ENCODE peak calls at places on chromosomes 6 and 20, in four cellular contexts. W is A549, V is IMR-90, A is GM12878. Z is an unnamed sample.

GRCh38 chr6:72551470-72551869 is 70.4 kb upstream of the KCNQ5 start:
- DNase-seq in W (no peak), V (no peak), A (no peak), Z (no peak)

GRCh38 chr6:27687154-27688013 is 214.5 kb upstream of the ZNF184 start:
- DNase-seq in W (peak; percentile 89), V (peak; percentile 62), A (peak; percentile 67), Z (peak; percentile 97)

GRCh38 chr6:57013501-57013900 is 33.0 kb upstream of the KIAA1586 start:
- DNase-seq in W (no peak), V (peak; percentile 77), A (no peak), Z (no peak)

GRCh38 chr20:59455392-59456341 is 148.7 kb upstream of the PHACTR3 start:
- DNase-seq in W (peak; percentile 33), V (peak; percentile 10), A (no peak), Z (peak; percentile 20)

GRCh38 chr20:57657537-57658446 is 37.6 kb upstream of the ZBP1 start:
- DNase-seq in W (no peak), V (no peak), A (no peak), Z (no peak)

GRCh38 chr6:53109612-53110011 is 39.0 kb downstream of the GCM1 start:
- DNase-seq in W (no peak), V (no peak), A (no peak), Z (no peak)

GRCh38 chr6:150928882-150929281 is 63.4 kb downstream of the MTHFD1L start:
- DNase-seq in W (peak; percentile 7), V (no peak), A (no peak), Z (peak; percentile 35)

GRCh38 chr6:80425089-80425823 is 318.8 kb downstream of the BCKDHB start:
- DNase-seq in W (no peak), V (peak; percentile 99), A (no peak), Z (no peak)

GRCh38 chr6:72720464-72720863 is 98.6 kb downstream of the KCNQ5 start:
- DNase-seq in W (no peak), V (peak; percentile 64), A (no peak), Z (no peak)

GRCh38 chr6:13288969-13289391 is 39.4 kb downstream of the TBC1D7 start:
- DNase-seq in W (no peak), V (no peak), A (no peak), Z (no peak)

GRCh38 chr6:136550045-136550329 is 235 bp downstream of the MAP7 start:
- DNase-seq in W (no peak), V (no peak), A (no peak), Z (peak; percentile 78)

GRCh38 chr6:6559994-6560393 is 28.5 kb upstream of the LY86 start:
- DNase-seq in W (no peak), V (no peak), A (no peak), Z (no peak)

GRCh38 chr6:157989541-157990289 is 8.1 kb downstream of the SYNJ2 start:
- DNase-seq in W (peak; percentile 50), V (peak; percentile 65), A (no peak), Z (peak; percentile 50)

GRCh38 chr6:165308926-165309731 is at the start of gene C6orf118:
- DNase-seq in W (peak; percentile 59), V (peak; percentile 59), A (no peak), Z (no peak)

GRCh38 chr20:2814587-2815051 is at the start of gene C20orf141:
- DNase-seq in W (peak; percentile 82), V (peak; percentile 99), A (no peak), Z (peak; percentile 35)

GRCh38 chr20:15236812-15237211 is 899.4 kb upstream of the FLRT3 start:
- DNase-seq in W (peak; percentile 74), V (peak; percentile 5), A (peak; percentile 38), Z (no peak)

GRCh38 chr20:51712501-51713212 is 55.5 kb downstream of the ATP9A start:
- DNase-seq in W (peak; percentile 66), V (peak; percentile 39), A (no peak), Z (no peak)

GRCh38 chr20:4721719-4722118 is at the start of gene PRND:
- DNase-seq in W (no peak), V (no peak), A (no peak), Z (no peak)

GRCh38 chr6:42644211-42644610 is 78.2 kb downstream of the PRPH2 start:
- DNase-seq in W (no peak), V (no peak), A (no peak), Z (no peak)

GRCh38 chr20:46040902-46041535 is 12.0 kb downstream of the SLC12A5 start:
- DNase-seq in W (peak; percentile 24), V (peak; percentile 26), A (no peak), Z (peak; percentile 75)

GRCh38 chr6:53295176-53295575 is 53.6 kb downstream of the ELOVL5 start:
- DNase-seq in W (no peak), V (no peak), A (no peak), Z (no peak)

GRCh38 chr20:34368547-34368946 is 5.5 kb downstream of the ITCH start:
- DNase-seq in W (peak; percentile 32), V (no peak), A (no peak), Z (no peak)

GRCh38 chr6:31158140-31158862 is at the start of gene TCF19:
- DNase-seq in W (peak; percentile 98), V (peak; percentile 99), A (peak; percentile 98), Z (peak; percentile 100)

GRCh38 chr6:31156647-31157046 is 955 bp downstream of the CCHCR1 start:
- DNase-seq in W (no peak), V (no peak), A (no peak), Z (no peak)

GRCh38 chr6:31157543-31158139 is at the start of gene CCHCR1:
- DNase-seq in W (no peak), V (no peak), A (no peak), Z (no peak)

GRCh38 chr6:31161216-31162126 is 3.1 kb downstream of the TCF19 start:
- DNase-seq in W (no peak), V (no peak), A (no peak), Z (no peak)

DNA sequence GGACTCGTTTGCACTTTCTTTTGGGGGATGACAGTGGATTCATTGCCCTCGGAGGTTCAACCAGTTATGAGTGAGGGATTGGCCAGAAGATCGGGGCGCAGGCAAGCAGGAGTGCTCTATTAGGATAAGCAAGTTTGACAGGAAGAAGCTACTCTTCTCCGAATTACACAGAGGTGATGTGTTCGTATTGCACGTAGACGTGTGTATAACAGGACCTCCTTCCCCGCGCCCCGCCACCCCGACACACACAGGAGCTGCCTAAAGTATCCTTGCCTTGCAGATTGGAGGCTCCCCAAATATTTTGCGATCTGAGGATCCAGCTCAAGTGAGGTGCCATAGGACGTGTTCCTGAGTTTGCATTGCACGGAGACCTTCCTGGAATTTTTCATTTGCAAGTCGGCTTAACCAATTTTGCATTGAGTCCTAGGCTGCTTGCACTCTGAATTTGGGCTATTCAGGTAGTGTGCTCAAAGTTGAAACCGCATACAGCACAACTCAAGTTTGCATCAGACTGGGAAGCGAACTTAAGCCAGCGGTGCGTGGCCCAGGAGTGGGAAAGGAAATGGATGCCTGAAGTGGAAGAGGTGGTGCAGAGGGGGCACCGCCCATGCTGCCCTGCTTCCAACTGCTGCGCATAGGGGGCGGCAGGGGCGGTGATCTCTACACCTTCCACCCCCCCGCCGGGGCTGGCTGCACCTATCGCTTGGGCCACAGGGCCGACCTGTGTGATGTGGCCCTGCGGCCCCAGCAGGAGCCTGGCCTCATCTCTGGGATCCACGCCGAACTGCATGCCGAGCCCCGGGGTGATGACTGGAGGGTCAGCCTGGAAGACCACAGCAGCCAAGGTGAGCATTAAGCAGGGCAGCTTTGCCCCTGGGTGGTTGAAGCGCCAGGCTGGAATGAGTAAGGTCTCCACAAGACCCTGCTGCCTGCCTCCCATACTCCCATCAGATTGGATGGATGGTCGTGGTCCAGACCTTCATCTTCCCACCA is 770 bp downstream of the TCF19 start:
- DNase-seq in W (no peak), V (no peak), A (no peak), Z (peak; percentile 57)
- TF ChIP-seq ELK1 in W (no peak), V (no peak), A (no peak), Z (no peak)

GRCh38 chr20:33063271-33063670 is 9.6 kb downstream of the BPIFB3 start:
- DNase-seq in W (no peak), V (no peak), A (no peak), Z (no peak)

GRCh38 chr20:33062750-33063149 is 9.0 kb downstream of the BPIFB3 start:
- DNase-seq in W (no peak), V (no peak), A (no peak), Z (no peak)

GRCh38 chr20:33062105-33062629 is 8.5 kb downstream of the BPIFB3 start:
- DNase-seq in W (no peak), V (no peak), A (no peak), Z (no peak)

GRCh38 chr20:33059741-33060390 is 6.2 kb downstream of the BPIFB3 start:
- DNase-seq in W (no peak), V (no peak), A (no peak), Z (peak; percentile 32)

GRCh38 chr20:33061626-33062025 is 7.9 kb downstream of the BPIFB3 start:
- DNase-seq in W (no peak), V (no peak), A (no peak), Z (no peak)
- TF ChIP-seq ELK1 in W (no peak), V (no peak), A (no peak), Z (no peak)

GRCh38 chr20:37901280-37901666 is 1.7 kb upstream of the VSTM2L start:
- DNase-seq in W (no peak), V (no peak), A (no peak), Z (peak; percentile 48)

GRCh38 chr20:37897008-37897548 is 5.8 kb upstream of the VSTM2L start:
- DNase-seq in W (no peak), V (no peak), A (no peak), Z (peak; percentile 61)

GRCh38 chr20:37899105-37900045 is 3.6 kb upstream of the VSTM2L start:
- DNase-seq in W (no peak), V (no peak), A (no peak), Z (no peak)

GRCh38 chr20:37901667-37902503 is 1.0 kb upstream of the VSTM2L start:
- DNase-seq in W (peak; percentile 89), V (peak; percentile 60), A (no peak), Z (peak; percentile 80)

GRCh38 chr20:37898301-37899104 is 4.4 kb upstream of the VSTM2L start:
- DNase-seq in W (no peak), V (peak; percentile 3), A (no peak), Z (no peak)
- TF ChIP-seq ELK1 in W (no peak), V (no peak), A (no peak), Z (no peak)

GRCh38 chr6:44828780-44829179 is 441.3 kb downstream of the CDC5L start:
- DNase-seq in W (no peak), V (no peak), A (no peak), Z (no peak)
- TF ChIP-seq ELK1 in W (no peak), V (no peak), A (no peak), Z (no peak)

Z was measured in K562.